ENCODE peak calls at places on chromosomes 6 and 20, in four cellular contexts. R is pancreas, T is astrocyte of the spinal cord, N is right atrium auricular region. C is an unnamed sample.

GRCh38 chr6:110682460-110682853 is 132.8 kb downstream of the CDK19 start:
- DNase-seq in R (peak; percentile 67), T (peak; percentile 85), N (no peak), C (peak; percentile 79)

GRCh38 chr6:113449051-113449450 is 408.1 kb upstream of the MARCKS start:
- DNase-seq in R (no peak), T (peak; percentile 64), N (no peak), C (peak; percentile 91)

GRCh38 chr6:52603000-52603795 is 26.3 kb upstream of the TRAM2 start:
- DNase-seq in R (no peak), T (peak; percentile 79), N (no peak), C (peak; percentile 51)

GRCh38 chr6:19231878-19232519 is 605.2 kb upstream of the ID4 start:
- DNase-seq in R (no peak), T (no peak), N (no peak), C (no peak)

GRCh38 chr6:104418125-104418524 is 441.6 kb downstream of the HACE1 start:
- DNase-seq in R (no peak), T (no peak), N (no peak), C (no peak)

GRCh38 chr6:11324453-11325023 is 92.1 kb upstream of the NEDD9 start:
- DNase-seq in R (no peak), T (no peak), N (no peak), C (no peak)

GRCh38 chr20:6663751-6664388 is 103.6 kb upstream of the BMP2 start:
- DNase-seq in R (no peak), T (no peak), N (no peak), C (peak; percentile 77)

GRCh38 chr20:1422756-1423155 is 29.9 kb upstream of the FKBP1A start:
- DNase-seq in R (no peak), T (no peak), N (no peak), C (peak; percentile 82)

GRCh38 chr6:4581468-4582420 is 194.5 kb upstream of the CDYL start:
- DNase-seq in R (no peak), T (peak; percentile 90), N (no peak), C (peak; percentile 56)

GRCh38 chr6:21348462-21349195 is 244.9 kb upstream of the SOX4 start:
- DNase-seq in R (no peak), T (peak; percentile 76), N (no peak), C (peak; percentile 33)

GRCh38 chr20:3804781-3805180 is 8.7 kb downstream of the CDC25B start:
- DNase-seq in R (no peak), T (no peak), N (no peak), C (no peak)

GRCh38 chr6:43274916-43275597 is 23.0 kb upstream of the SLC22A7 start:
- DNase-seq in R (no peak), T (no peak), N (no peak), C (no peak)
- H3K4me3 ChIP-seq in R (peak overlapping the region; percentile 46), T (peak overlapping the region; percentile 17), N (peak overlapping the region; percentile 54), C (no peak overlapping the region)

GRCh38 chr20:45834797-45835161 is 1.2 kb downstream of the SNX21 start:
- DNase-seq in R (no peak), T (no peak), N (no peak), C (no peak)
- H3K4me3 ChIP-seq in R (peak overlapping the region; percentile 84), T (peak overlapping the region; percentile 67), N (peak overlapping the region; percentile 85), C (no peak overlapping the region)

DNA sequence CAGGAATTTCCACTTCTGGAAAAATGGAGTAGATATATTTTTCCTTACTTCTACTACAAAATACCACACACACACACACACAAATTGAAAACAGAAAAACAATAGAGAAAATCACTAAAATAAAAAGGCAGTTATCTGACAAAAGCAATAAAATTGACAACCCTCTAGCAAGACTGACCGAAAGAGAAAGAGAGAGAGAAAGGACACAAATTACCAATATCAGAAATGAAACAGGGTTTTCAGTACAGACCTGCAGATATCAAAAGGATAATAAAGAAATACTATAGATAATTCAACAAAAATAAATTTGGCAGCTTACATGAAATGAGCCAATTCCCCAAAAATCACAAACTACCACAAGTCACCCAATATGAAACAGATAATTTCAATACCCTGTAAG is 104.7 kb downstream of the OPRM1 start:
- DNase-seq in R (no peak), T (no peak), N (no peak), C (no peak)
- H3K4me3 ChIP-seq in R (no peak overlapping the region), T (no peak overlapping the region), N (no peak overlapping the region), C (no peak overlapping the region)

GRCh38 chr6:107661291-107661690 is 162.8 kb downstream of the SCML4 start:
- DNase-seq in R (peak; percentile 57), T (no peak), N (no peak), C (no peak)
- H3K4me3 ChIP-seq in R (no peak overlapping the region), T (no peak overlapping the region), N (no peak overlapping the region), C (no peak overlapping the region)

GRCh38 chr6:125751334-125751916 is 2.0 kb downstream of the HEY2 start:
- DNase-seq in R (no peak), T (no peak), N (no peak), C (no peak)
- H3K4me3 ChIP-seq in R (peak overlapping the region; percentile 66), T (no peak overlapping the region), N (peak overlapping the region; percentile 73), C (no peak overlapping the region)

GRCh38 chr20:22691369-22692118 is 107.2 kb upstream of the FOXA2 start:
- DNase-seq in R (peak; percentile 79), T (peak; percentile 67), N (peak; percentile 85), C (peak; percentile 49)
- H3K4me3 ChIP-seq in R (no peak overlapping the region), T (no peak overlapping the region), N (peak overlapping the region; percentile 33), C (no peak overlapping the region)

GRCh38 chr6:166541876-166542579 is 44.5 kb downstream of the RAMACL start:
- DNase-seq in R (no peak), T (no peak), N (no peak), C (no peak)
- H3K4me3 ChIP-seq in R (no peak overlapping the region), T (no peak overlapping the region), N (peak overlapping the region; percentile 1), C (no peak overlapping the region)

DNA sequence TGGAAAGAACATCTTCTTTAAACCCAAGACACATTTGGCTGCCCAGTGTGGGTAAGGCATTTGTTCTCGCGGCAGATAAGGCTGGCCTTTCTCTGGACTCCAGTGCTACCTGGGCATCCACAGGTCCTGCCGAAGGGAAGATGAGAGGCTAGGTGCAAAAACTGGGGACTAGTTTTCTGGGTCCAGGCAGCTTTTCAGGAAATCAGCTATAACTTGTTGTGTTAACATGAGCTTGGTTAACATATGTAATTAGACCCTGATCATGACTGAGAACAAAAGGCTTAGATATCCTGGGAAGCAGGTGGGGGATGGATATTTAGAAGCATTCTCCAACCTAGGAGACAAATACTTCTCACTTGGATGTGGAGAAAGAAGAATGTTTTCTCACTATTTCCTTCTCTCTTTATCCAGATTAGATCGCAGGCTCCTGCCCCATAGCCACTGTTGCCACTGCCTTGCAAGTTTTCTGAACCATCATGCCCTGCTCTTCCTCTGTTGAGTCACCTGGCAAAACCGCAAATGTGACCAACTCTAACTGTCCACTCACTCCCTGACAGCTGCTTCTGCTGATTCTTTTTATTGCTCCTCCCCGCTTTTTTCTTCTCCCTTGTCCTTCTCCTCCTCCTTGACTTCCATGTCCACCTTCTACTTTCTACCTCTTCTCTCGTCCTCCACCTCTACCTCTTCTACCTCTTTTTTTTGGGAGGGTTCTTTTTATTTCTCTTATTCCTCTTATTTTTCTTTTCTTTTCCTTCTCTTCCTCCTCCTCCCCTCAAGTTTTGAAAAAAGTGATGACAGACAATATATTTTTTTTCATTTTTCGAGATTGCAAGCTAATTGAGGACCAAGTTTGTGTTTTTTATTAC is 258.1 kb downstream of the UTRN start:
- DNase-seq in R (no peak), T (peak; percentile 37), N (no peak), C (peak; percentile 21)
- H3K4me3 ChIP-seq in R (no peak overlapping the region), T (no peak overlapping the region), N (no peak overlapping the region), C (no peak overlapping the region)

GRCh38 chr6:28349892-28350737 is at the start of gene ZKSCAN3:
- DNase-seq in R (peak; percentile 79), T (peak; percentile 81), N (peak; percentile 87), C (peak; percentile 72)
- H3K4me3 ChIP-seq in R (peak within 1 kb of the TSS; percentile 59), T (peak within 1 kb of the TSS; percentile 88), N (peak within 1 kb of the TSS; percentile 80), C (peak within 1 kb of the TSS; percentile 79)